ENCODE peak calls at places on chromosomes 2 and 18, in five cellular contexts. One of them, this sample, is unnamed.

GRCh38 chr2:231162036-231162345 is 36.4 kb upstream of the ARMC9 start:
- DNase-seq in transverse colon: no peak
- DNase-seq in cardiac muscle cell: peak
- DNase-seq in neural progenitor cell: no peak
- DNase-seq in amniotic stem cell: peak
- DNase-seq in this sample: no peak

GRCh38 chr18:62933261-62933887 is 218.0 kb downstream of the PHLPP1 start:
- DNase-seq in transverse colon: no peak
- DNase-seq in cardiac muscle cell: no peak
- DNase-seq in neural progenitor cell: no peak
- DNase-seq in amniotic stem cell: no peak
- DNase-seq in this sample: no peak

GRCh38 chr2:191539068-191539467 is 138.9 kb upstream of the NABP1 start:
- DNase-seq in transverse colon: no peak
- DNase-seq in cardiac muscle cell: peak
- DNase-seq in neural progenitor cell: peak
- DNase-seq in amniotic stem cell: peak
- DNase-seq in this sample: peak

GRCh38 chr2:89797320-89798038 is 1106.0 kb downstream of the RPIA start:
- DNase-seq in transverse colon: no peak
- DNase-seq in cardiac muscle cell: no peak
- DNase-seq in neural progenitor cell: no peak
- DNase-seq in amniotic stem cell: no peak
- DNase-seq in this sample: no peak

GRCh38 chr2:223759569-223760430 is 77.6 kb downstream of the AP1S3 start:
- DNase-seq in transverse colon: no peak
- DNase-seq in cardiac muscle cell: peak
- DNase-seq in neural progenitor cell: no peak
- DNase-seq in amniotic stem cell: no peak
- DNase-seq in this sample: no peak

GRCh38 chr2:238520359-238520886 is 93.7 kb downstream of the ASB1 start:
- DNase-seq in transverse colon: no peak
- DNase-seq in cardiac muscle cell: no peak
- DNase-seq in neural progenitor cell: no peak
- DNase-seq in amniotic stem cell: no peak
- DNase-seq in this sample: no peak

GRCh38 chr2:97740590-97741182 is 27.3 kb downstream of the ZAP70 start:
- DNase-seq in transverse colon: peak
- DNase-seq in cardiac muscle cell: peak
- DNase-seq in neural progenitor cell: peak
- DNase-seq in amniotic stem cell: no peak
- DNase-seq in this sample: peak

GRCh38 chr18:63970803-63971191 is 916 bp downstream of the SERPINB8 start:
- DNase-seq in transverse colon: peak
- DNase-seq in cardiac muscle cell: peak
- DNase-seq in neural progenitor cell: peak
- DNase-seq in amniotic stem cell: no peak
- DNase-seq in this sample: peak

GRCh38 chr2:134778372-134778771 is 59.6 kb upstream of the TMEM163 start:
- DNase-seq in transverse colon: no peak
- DNase-seq in cardiac muscle cell: no peak
- DNase-seq in neural progenitor cell: peak
- DNase-seq in amniotic stem cell: no peak
- DNase-seq in this sample: peak

GRCh38 chr2:238908960-238909951 is 61.4 kb downstream of the TWIST2 start:
- DNase-seq in transverse colon: no peak
- DNase-seq in cardiac muscle cell: peak
- DNase-seq in neural progenitor cell: peak
- DNase-seq in amniotic stem cell: no peak
- DNase-seq in this sample: no peak

GRCh38 chr18:49398331-49398730 is 62.1 kb downstream of the DYM start:
- DNase-seq in transverse colon: no peak
- DNase-seq in cardiac muscle cell: no peak
- DNase-seq in neural progenitor cell: no peak
- DNase-seq in amniotic stem cell: no peak
- DNase-seq in this sample: no peak

GRCh38 chr2:11705063-11705462 is 35.1 kb upstream of the NTSR2 start:
- DNase-seq in transverse colon: no peak
- DNase-seq in cardiac muscle cell: no peak
- DNase-seq in neural progenitor cell: no peak
- DNase-seq in amniotic stem cell: no peak
- DNase-seq in this sample: no peak

GRCh38 chr2:12717191-12717987 is 653 bp downstream of the TRIB2 start:
- DNase-seq in transverse colon: peak
- DNase-seq in cardiac muscle cell: peak
- DNase-seq in neural progenitor cell: peak
- DNase-seq in amniotic stem cell: peak
- DNase-seq in this sample: peak

GRCh38 chr2:177242136-177242987 is 22.2 kb downstream of the NFE2L2 start:
- DNase-seq in transverse colon: no peak
- DNase-seq in cardiac muscle cell: peak
- DNase-seq in neural progenitor cell: no peak
- DNase-seq in amniotic stem cell: peak
- DNase-seq in this sample: peak

GRCh38 chr2:231920366-231920765 is 5.8 kb downstream of the NPPC start:
- DNase-seq in transverse colon: no peak
- DNase-seq in cardiac muscle cell: no peak
- DNase-seq in neural progenitor cell: no peak
- DNase-seq in amniotic stem cell: no peak
- DNase-seq in this sample: no peak

GRCh38 chr2:53939656-53940055 is 31.1 kb downstream of the PSME4 start:
- DNase-seq in transverse colon: no peak
- DNase-seq in cardiac muscle cell: no peak
- DNase-seq in neural progenitor cell: no peak
- DNase-seq in amniotic stem cell: no peak
- DNase-seq in this sample: no peak

GRCh38 chr2:37911296-37911888 is 13.7 kb upstream of the RMDN2 start:
- DNase-seq in transverse colon: no peak
- DNase-seq in cardiac muscle cell: peak
- DNase-seq in neural progenitor cell: no peak
- DNase-seq in amniotic stem cell: no peak
- DNase-seq in this sample: no peak

GRCh38 chr2:43159797-43160196 is 66.6 kb downstream of the ZFP36L2 start:
- DNase-seq in transverse colon: no peak
- DNase-seq in cardiac muscle cell: no peak
- DNase-seq in neural progenitor cell: no peak
- DNase-seq in amniotic stem cell: no peak
- DNase-seq in this sample: no peak

This sample was measured in body of pancreas.